ENCODE peak calls at places on chromosome 12, in six cellular contexts. G is anterior cingulate cortex, T is AG10803, I is esophagus squamous epithelium, H is NCI-H1092 treated with DMSO at 0.1 percent for 48 hours, F is neural crest cell. X is an unnamed sample.

GRCh38 chr12:116432321-116432750 is 126.8 kb upstream of the MAP1LC3B2 start:
- DNase-seq in G (no peak), F (no peak), H (no peak), T (peak), I (no peak), X (no peak)

GRCh38 chr12:47773062-47773857 is at the start of gene SLC48A1:
- DNase-seq in I (no peak), G (peak), F (peak), T (peak), H (peak), X (peak)

GRCh38 chr12:55683676-55684075 is 24.0 kb downstream of the ITGA7 start:
- DNase-seq in I (no peak), F (no peak), T (no peak), H (no peak), G (no peak), X (no peak)

GRCh38 chr12:130018614-130019013 is 114.8 kb upstream of the TMEM132D start:
- DNase-seq in H (no peak), T (no peak), F (no peak), G (no peak), I (no peak), X (no peak)

GRCh38 chr12:27331299-27331926 is 1.2 kb upstream of the BMAL2 start:
- DNase-seq in T (peak), G (no peak), F (no peak), I (no peak), H (no peak), X (no peak)

GRCh38 chr12:111434680-111435338 is 29.1 kb downstream of the SH2B3 start:
- DNase-seq in T (peak), H (no peak), F (no peak), I (no peak), G (no peak), X (no peak)

GRCh38 chr12:103354403-103354802 is 141.4 kb downstream of the C12orf42 start:
- DNase-seq in H (no peak), I (no peak), G (no peak), T (no peak), F (no peak), X (no peak)

GRCh38 chr12:66453111-66453510 is 150.8 kb downstream of the HELB start:
- DNase-seq in G (no peak), F (no peak), I (no peak), T (no peak), H (no peak), X (no peak)

GRCh38 chr12:44876554-44877275 is 600 bp upstream of the NELL2 start:
- DNase-seq in H (peak), I (no peak), T (peak), G (peak), F (peak), X (no peak)

GRCh38 chr12:126069549-126070165 is 1004.4 kb downstream of the AACS start:
- DNase-seq in F (peak), G (no peak), T (peak), I (no peak), H (peak), X (no peak)

GRCh38 chr12:59973515-59973914 is 377.7 kb downstream of the SLC16A7 start:
- DNase-seq in G (no peak), H (no peak), T (peak), I (no peak), F (no peak), X (no peak)

GRCh38 chr12:127655691-127656090 is 611.3 kb upstream of the TMEM132C start:
- DNase-seq in H (no peak), I (no peak), T (peak), F (no peak), G (no peak), X (no peak)

GRCh38 chr12:77013091-77013490 is 52.3 kb downstream of the E2F7 start:
- DNase-seq in G (no peak), H (no peak), I (no peak), F (no peak), T (peak), X (no peak)

GRCh38 chr12:124399622-124400021 is 104.7 kb downstream of the RFLNA start:
- DNase-seq in G (no peak), I (no peak), T (no peak), H (no peak), F (peak), X (no peak)

GRCh38 chr12:18546399-18546798 is 191.4 kb downstream of the PLCZ1 start:
- DNase-seq in T (peak), H (peak), F (no peak), G (no peak), I (no peak), X (no peak)

GRCh38 chr12:24408305-24408704 is 458.8 kb upstream of the SOX5 start:
- DNase-seq in F (no peak), G (no peak), I (no peak), T (no peak), H (no peak), X (no peak)

GRCh38 chr12:115709410-115710065 is 568.0 kb downstream of the MED13L start:
- DNase-seq in F (no peak), H (peak), T (peak), G (no peak), I (no peak), X (no peak)

GRCh38 chr12:52561880-52562449 is 9.0 kb upstream of the KRT71 start:
- DNase-seq in I (no peak), T (no peak), F (no peak), G (no peak), H (no peak), X (no peak)

GRCh38 chr12:40078201-40078730 is 27.6 kb downstream of the SLC2A13 start:
- DNase-seq in T (peak), I (no peak), H (no peak), G (no peak), F (no peak), X (no peak)

GRCh38 chr12:68440068-68440581 is 108.0 kb upstream of the MDM1 start:
- DNase-seq in G (no peak), I (no peak), T (peak), H (no peak), F (no peak), X (no peak)

GRCh38 chr12:54044425-54045093 is 9.1 kb upstream of the HOXC4 start:
- DNase-seq in H (no peak), F (no peak), I (no peak), T (no peak), G (no peak), X (no peak)

GRCh38 chr12:64452559-64453329 is 824 bp downstream of the TBK1 start:
- DNase-seq in G (no peak), T (peak), I (no peak), H (peak), F (no peak), X (no peak)

GRCh38 chr12:57001448-57001906 is 4.9 kb downstream of the ZBTB39 start:
- DNase-seq in F (peak), T (peak), G (peak), H (no peak), I (no peak), X (peak)

GRCh38 chr12:64044171-64044570 is 177.9 kb downstream of the KICS2 start:
- DNase-seq in I (no peak), G (no peak), H (no peak), T (no peak), F (no peak), X (no peak)

GRCh38 chr12:72337382-72337781 is 65.2 kb downstream of the TRHDE start:
- DNase-seq in G (no peak), F (no peak), H (no peak), T (no peak), I (no peak), X (no peak)

GRCh38 chr12:53591301-53592206 is 34.6 kb downstream of the ATF7 start:
- DNase-seq in I (no peak), T (no peak), G (peak), H (peak), F (no peak), X (no peak)

X was measured in amygdala.